ENCODE peak calls at places on chromosomes 5 and 9, in ten cellular contexts. W is stomach, N is prostate gland, Y is HL-60, J is GM23338, E is HCT116, U is SK-N-SH, V is sigmoid colon, R is H1, I is Panc1. B is an unnamed sample.

GRCh38 chr9:6029581-6029980 is 14.2 kb upstream of the RANBP6 start:
- DNase-seq in W (no peak), N (no peak), Y (no peak), J (no peak), E (no peak), U (no peak), V (no peak), R (no peak), I (no peak), B (no peak)

GRCh38 chr9:87973122-87973521 is 1.2 kb downstream of the CDK20 start:
- DNase-seq in W (no peak), N (no peak), Y (no peak), J (no peak), E (no peak), U (no peak), V (no peak), R (no peak), I (no peak), B (peak; percentile 82)

GRCh38 chr5:92505925-92506324 is 1075.1 kb downstream of the NR2F1-AS1 start:
- DNase-seq in W (no peak), N (no peak), Y (no peak), J (no peak), E (no peak), U (no peak), V (no peak), R (no peak), I (no peak), B (no peak)

GRCh38 chr5:143443330-143443729 is 39.8 kb upstream of the NR3C1 start:
- DNase-seq in W (no peak), N (no peak), Y (no peak), J (no peak), E (no peak), U (no peak), V (no peak), R (no peak), I (no peak), B (no peak)

GRCh38 chr5:173310861-173311515 is 17.2 kb downstream of the STC2 start:
- DNase-seq in W (no peak), N (no peak), Y (no peak), J (no peak), E (no peak), U (no peak), V (peak; percentile 87), R (no peak), I (no peak), B (no peak)

GRCh38 chr9:134983094-134983493 is 65.4 kb upstream of the FCN1 start:
- DNase-seq in W (peak; percentile 30), N (no peak), Y (peak; percentile 17), J (peak; percentile 80), E (no peak), U (no peak), V (peak; percentile 59), R (peak; percentile 80), I (peak; percentile 2), B (no peak)

GRCh38 chr5:160252916-160253315 is 23.6 kb downstream of the FABP6 start:
- DNase-seq in W (no peak), N (no peak), Y (no peak), J (no peak), E (no peak), U (no peak), V (no peak), R (no peak), I (no peak), B (no peak)

GRCh38 chr5:84372066-84372700 is 12.5 kb downstream of the EDIL3 start:
- DNase-seq in W (no peak), N (no peak), Y (no peak), J (peak; percentile 17), E (no peak), U (no peak), V (no peak), R (no peak), I (no peak), B (no peak)

GRCh38 chr5:87139795-87140194 is 127.9 kb upstream of the RASA1 start:
- DNase-seq in W (no peak), N (no peak), Y (no peak), J (no peak), E (no peak), U (no peak), V (no peak), R (no peak), I (no peak), B (no peak)

GRCh38 chr9:105700598-105701544 is 6.5 kb downstream of the TMEM38B start:
- DNase-seq in W (no peak), N (no peak), Y (no peak), J (no peak), E (no peak), U (no peak), V (no peak), R (no peak), I (no peak), B (no peak)

GRCh38 chr9:94039786-94040185 is 44.5 kb upstream of the PTPDC1 start:
- DNase-seq in W (no peak), N (no peak), Y (no peak), J (no peak), E (no peak), U (no peak), V (no peak), R (no peak), I (no peak), B (no peak)

GRCh38 chr5:1401681-1402096 is 43.6 kb downstream of the SLC6A3 start:
- DNase-seq in W (no peak), N (no peak), Y (no peak), J (no peak), E (no peak), U (peak; percentile 85), V (no peak), R (no peak), I (no peak), B (no peak)

GRCh38 chr5:31995011-31995410 is 179.1 kb downstream of the GOLPH3 start:
- DNase-seq in W (no peak), N (no peak), Y (no peak), J (no peak), E (no peak), U (no peak), V (no peak), R (no peak), I (no peak), B (no peak)

GRCh38 chr5:151378616-151379015 is 31.3 kb upstream of the SLC36A2 start:
- DNase-seq in W (no peak), N (no peak), Y (no peak), J (no peak), E (no peak), U (no peak), V (no peak), R (no peak), I (no peak), B (no peak)

GRCh38 chr5:150294551-150295071 is 5.0 kb upstream of the CAMK2A start:
- DNase-seq in W (no peak), N (no peak), Y (no peak), J (no peak), E (no peak), U (no peak), V (peak; percentile 52), R (no peak), I (no peak), B (no peak)

GRCh38 chr5:68406767-68407232 is 191.2 kb downstream of the PIK3R1 start:
- DNase-seq in W (peak; percentile 29), N (peak; percentile 29), Y (no peak), J (no peak), E (no peak), U (peak; percentile 37), V (no peak), R (peak; percentile 44), I (no peak), B (no peak)

GRCh38 chr5:83956386-83956785 is 235.7 kb upstream of the HAPLN1 start:
- DNase-seq in W (no peak), N (no peak), Y (no peak), J (no peak), E (no peak), U (no peak), V (no peak), R (no peak), I (no peak), B (no peak)

GRCh38 chr9:81588148-81588874 is 101.0 kb downstream of the TLE1 start:
- DNase-seq in W (peak; percentile 86), N (peak; percentile 84), Y (no peak), J (no peak), E (no peak), U (no peak), V (peak; percentile 74), R (no peak), I (peak; percentile 85), B (no peak)
- TF ChIP-seq POLR2AphosphoS5 in W (peak; percentile 94), N (peak; percentile 87), Y (no peak), J (no peak), E (no peak), U (no peak), V (peak; percentile 59), R (no peak), I (no peak), B (peak; percentile 81)

GRCh38 chr5:137617806-137618205 is 118.1 kb downstream of the KLHL3 start:
- DNase-seq in W (no peak), N (no peak), Y (no peak), J (no peak), E (no peak), U (no peak), V (no peak), R (no peak), I (peak; percentile 39), B (no peak)
- H3K4me3 ChIP-seq in W (no peak overlapping the region), N (no peak overlapping the region), Y (no peak overlapping the region), J (no peak overlapping the region), E (no peak overlapping the region), U (no peak overlapping the region), V (no peak overlapping the region), R (no peak overlapping the region), I (no peak overlapping the region), B (no peak overlapping the region)

DNA sequence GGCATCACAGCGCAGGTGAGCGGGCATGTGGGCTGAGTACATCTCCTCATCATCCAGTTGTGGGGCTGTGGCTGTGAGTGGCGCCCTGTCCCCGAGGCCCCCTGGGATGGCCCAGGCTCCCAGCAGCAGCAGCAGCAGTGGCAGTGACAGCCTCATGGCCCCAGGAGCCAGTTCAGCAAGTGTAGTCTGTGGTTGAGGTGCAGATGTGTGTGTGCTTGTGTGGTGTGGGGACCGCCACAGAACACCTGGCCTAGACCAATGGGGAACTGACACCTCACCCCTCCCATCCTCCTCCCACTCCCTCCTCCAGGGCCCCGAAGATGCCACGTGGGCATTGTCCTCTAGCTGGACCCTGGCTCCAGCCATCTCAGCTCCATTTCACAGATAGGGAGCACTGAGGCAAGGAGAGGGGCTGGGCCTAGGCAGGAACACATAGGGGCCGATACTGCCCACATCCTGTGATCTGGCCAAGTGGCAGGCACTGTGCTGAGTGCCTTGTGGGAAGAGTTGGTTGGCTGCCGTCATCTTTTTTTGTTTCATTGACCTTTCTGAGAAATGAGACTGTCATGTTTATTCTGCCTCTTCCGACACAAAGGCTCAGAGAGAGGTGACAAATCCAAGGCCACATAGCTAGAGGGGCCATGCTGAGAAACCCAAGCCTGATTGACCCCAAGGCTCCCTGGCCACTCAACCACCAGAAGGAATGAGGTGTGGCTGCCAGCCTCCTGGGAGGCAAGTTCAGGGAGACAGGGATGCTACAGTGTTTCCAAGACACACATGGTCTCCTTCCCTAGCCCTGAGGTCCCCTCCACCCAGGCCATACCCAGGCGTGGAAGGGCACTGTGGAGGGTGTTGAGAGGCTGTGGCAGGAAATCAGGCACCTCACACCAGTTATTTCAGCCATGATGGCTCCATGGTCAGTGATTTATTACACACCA is at the start of gene MZB1:
- DNase-seq in W (no peak), N (no peak), Y (peak; percentile 48), J (no peak), E (no peak), U (no peak), V (no peak), R (no peak), I (no peak), B (no peak)
- TF ChIP-seq POLR2AphosphoS5 in W (no peak), N (no peak), Y (peak; percentile 56), J (no peak), E (no peak), U (no peak), V (no peak), R (no peak), I (no peak), B (no peak)

GRCh38 chr9:37954581-37954981 is 50.7 kb upstream of the SLC25A51 start:
- DNase-seq in W (no peak), N (no peak), Y (no peak), J (no peak), E (no peak), U (no peak), V (no peak), R (no peak), I (no peak), B (no peak)
- H3K4me3 ChIP-seq in W (no peak overlapping the region), N (no peak overlapping the region), Y (no peak overlapping the region), J (no peak overlapping the region), E (peak overlapping the region; percentile 45), U (no peak overlapping the region), V (no peak overlapping the region), R (no peak overlapping the region), I (no peak overlapping the region), B (no peak overlapping the region)